ENCODE peak calls at places on chromosomes 4 and X, in seven cellular contexts. S is neuronal stem cell, O is epithelial cell of prostate, J is left ventricle myocardium inferior, X is OCI-LY7, U is lung, V is mammary epithelial cell. G is an unnamed sample.

GRCh38 chrX:30733852-30734660 is 80.8 kb downstream of the GK start:
- DNase-seq in U (no peak), X (no peak), O (no peak), J (no peak), S (no peak), V (no peak), G (no peak)

GRCh38 chrX:10039821-10040793 is 72.9 kb downstream of the CLDN34 start:
- DNase-seq in V (peak; percentile 33), X (no peak), O (no peak), J (no peak), U (no peak), S (no peak), G (no peak)

GRCh38 chr4:75722417-75722816 is 2.0 kb upstream of the USO1 start:
- DNase-seq in V (no peak), X (no peak), J (no peak), O (no peak), U (no peak), S (no peak), G (no peak)

GRCh38 chr4:77076889-77077635 is 1.3 kb upstream of the CCNI start:
- DNase-seq in S (no peak), O (no peak), V (no peak), J (no peak), X (peak; percentile 16), U (no peak), G (no peak)

GRCh38 chr4:115222061-115222460 is 108.6 kb upstream of the NDST4 start:
- DNase-seq in O (no peak), V (no peak), S (no peak), J (no peak), X (no peak), U (no peak), G (no peak)

GRCh38 chr4:178296669-178297068 is 854.4 kb upstream of the AGA start:
- DNase-seq in V (no peak), S (no peak), X (no peak), U (no peak), O (no peak), J (no peak), G (no peak)

GRCh38 chrX:153929576-153929975 is 3.5 kb upstream of the ARHGAP4 start:
- DNase-seq in S (no peak), J (no peak), V (no peak), X (no peak), U (no peak), O (no peak), G (no peak)

GRCh38 chrX:135453381-135453780 is 31.6 kb downstream of the SMIM10L2A start:
- DNase-seq in J (no peak), V (no peak), O (no peak), U (no peak), S (no peak), X (no peak), G (no peak)

GRCh38 chrX:71533850-71534515 is 1.1 kb downstream of the OGT start:
- DNase-seq in S (peak; percentile 47), O (no peak), U (peak; percentile 34), J (peak; percentile 30), X (peak; percentile 70), V (peak; percentile 52), G (no peak)

GRCh38 chr4:66558651-66559050 is 888.4 kb upstream of the EPHA5 start:
- DNase-seq in V (no peak), U (no peak), J (no peak), O (no peak), X (no peak), S (no peak), G (no peak)

GRCh38 chr4:73759357-73759756 is 19.0 kb downstream of the CXCL8 start:
- DNase-seq in S (no peak), O (no peak), X (no peak), V (no peak), J (no peak), U (no peak), G (no peak)

GRCh38 chr4:81260443-81261102 is 45.6 kb upstream of the PRKG2 start:
- DNase-seq in J (no peak), U (no peak), X (peak; percentile 37), O (no peak), S (no peak), V (peak; percentile 1), G (no peak)

GRCh38 chr4:2937986-2938385 is 25.2 kb downstream of the NOP14 start:
- DNase-seq in J (peak; percentile 1), V (no peak), O (no peak), U (peak; percentile 26), X (no peak), S (no peak), G (no peak)

GRCh38 chrX:118570209-118570608 is 74.6 kb downstream of the DOCK11 start:
- DNase-seq in S (no peak), J (no peak), X (no peak), U (no peak), O (no peak), V (no peak), G (no peak)

GRCh38 chrX:115591856-115592842 is 31.2 kb downstream of the PLS3 start:
- DNase-seq in S (no peak), O (no peak), V (peak; percentile 77), X (no peak), J (no peak), U (no peak), G (no peak)

GRCh38 chr4:81523672-81524436 is 52.1 kb upstream of the RASGEF1B start:
- DNase-seq in V (no peak), J (no peak), X (no peak), O (no peak), U (no peak), S (peak; percentile 73), G (no peak)

GRCh38 chrX:9533611-9534010 is 68.8 kb downstream of the TBL1X start:
- DNase-seq in O (no peak), U (no peak), J (no peak), S (no peak), V (no peak), X (no peak), G (no peak)

DNA sequence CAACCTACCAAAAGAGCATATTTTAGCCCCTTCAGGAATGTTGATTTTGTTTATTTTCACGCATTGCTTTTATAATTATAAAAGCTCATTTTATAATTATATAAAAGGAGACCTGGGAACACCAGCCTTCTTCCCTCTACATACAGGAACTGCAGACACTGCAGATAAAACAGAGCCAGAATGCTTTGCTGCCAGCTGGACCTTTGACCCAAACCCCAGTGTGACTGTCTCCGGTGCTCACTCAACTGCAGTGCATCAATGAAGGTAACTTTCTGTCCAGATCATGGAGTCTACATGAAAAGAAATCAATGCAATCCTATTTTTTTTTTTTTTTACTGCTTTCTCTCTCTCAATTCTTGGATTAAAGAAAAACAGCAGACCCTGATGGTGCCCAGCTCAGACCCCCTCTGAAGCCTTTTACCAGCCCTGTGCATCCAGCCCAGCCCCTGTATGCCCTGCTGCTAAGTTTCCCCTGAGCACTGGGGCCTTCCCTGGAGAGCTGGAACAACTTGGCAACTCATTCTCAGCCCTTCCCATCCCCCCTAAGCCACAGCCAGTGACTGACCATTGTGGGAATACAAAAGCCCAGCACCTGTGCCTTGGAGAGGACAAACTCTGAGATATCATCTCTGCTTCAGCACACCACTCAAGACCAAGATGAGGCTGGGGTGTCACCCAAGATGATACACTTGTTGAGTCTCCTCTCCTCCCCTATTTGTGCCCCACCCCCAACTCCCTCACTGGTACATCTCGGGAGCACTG is 182.1 kb downstream of the EVC2 start:
- DNase-seq in V (no peak), X (no peak), J (no peak), S (no peak), U (no peak), O (no peak), G (no peak)
- H3K27ac ChIP-seq in V (no peak overlapping the region), X (no peak overlapping the region), J (no peak overlapping the region), S (peak overlapping the region; percentile 10), U (no peak overlapping the region), O (no peak overlapping the region), G (no peak overlapping the region)

GRCh38 chrX:17736478-17736855 is 826 bp upstream of the SCML1 start:
- DNase-seq in U (no peak), O (no peak), X (no peak), J (no peak), S (no peak), V (no peak), G (no peak)
- H3K27ac ChIP-seq in U (peak overlapping the region; percentile 64), O (peak overlapping the region; percentile 52), X (no peak overlapping the region), J (peak overlapping the region; percentile 81), S (peak overlapping the region; percentile 69), V (peak overlapping the region; percentile 39), G (peak overlapping the region; percentile 77)

GRCh38 chr4:147732516-147733193 is 767 bp downstream of the ARHGAP10 start:
- DNase-seq in V (peak; percentile 51), U (peak; percentile 52), X (no peak), J (peak; percentile 44), S (peak; percentile 35), O (no peak), G (no peak)

GRCh38 chr4:147733614-147734344 is 1.9 kb downstream of the ARHGAP10 start:
- DNase-seq in V (peak; percentile 46), S (no peak), O (no peak), J (peak; percentile 29), X (no peak), U (no peak), G (no peak)

GRCh38 chr4:147727476-147728028 is 4.3 kb upstream of the ARHGAP10 start:
- DNase-seq in O (no peak), U (no peak), J (no peak), S (no peak), V (peak; percentile 74), X (no peak), G (no peak)

GRCh38 chr4:147731611-147732515 is at the start of gene ARHGAP10:
- DNase-seq in X (no peak), U (peak; percentile 68), J (peak; percentile 83), V (peak; percentile 82), O (no peak), S (peak; percentile 49), G (no peak)

GRCh38 chr4:147730333-147730732 is 1.6 kb upstream of the ARHGAP10 start:
- DNase-seq in O (no peak), J (no peak), U (no peak), S (peak; percentile 33), X (no peak), V (no peak), G (no peak)
- H3K27ac ChIP-seq in O (no peak overlapping the region), J (no peak overlapping the region), U (no peak overlapping the region), S (no peak overlapping the region), X (no peak overlapping the region), V (no peak overlapping the region), G (no peak overlapping the region)

GRCh38 chr4:139762715-139763114 is 97.1 kb downstream of the MGST2 start:
- DNase-seq in O (no peak), X (no peak), U (no peak), V (no peak), J (no peak), S (no peak), G (no peak)

GRCh38 chr4:139763668-139764067 is 98.0 kb downstream of the MGST2 start:
- DNase-seq in S (no peak), U (no peak), O (no peak), X (peak; percentile 27), J (no peak), V (no peak), G (no peak)

GRCh38 chr4:139763205-139763604 is 97.6 kb downstream of the MGST2 start:
- DNase-seq in O (no peak), U (no peak), S (no peak), J (no peak), X (no peak), V (no peak), G (no peak)

GRCh38 chr4:139764686-139765085 is 99.1 kb downstream of the MGST2 start:
- DNase-seq in U (no peak), S (no peak), V (no peak), J (no peak), O (no peak), X (no peak), G (no peak)

DNA sequence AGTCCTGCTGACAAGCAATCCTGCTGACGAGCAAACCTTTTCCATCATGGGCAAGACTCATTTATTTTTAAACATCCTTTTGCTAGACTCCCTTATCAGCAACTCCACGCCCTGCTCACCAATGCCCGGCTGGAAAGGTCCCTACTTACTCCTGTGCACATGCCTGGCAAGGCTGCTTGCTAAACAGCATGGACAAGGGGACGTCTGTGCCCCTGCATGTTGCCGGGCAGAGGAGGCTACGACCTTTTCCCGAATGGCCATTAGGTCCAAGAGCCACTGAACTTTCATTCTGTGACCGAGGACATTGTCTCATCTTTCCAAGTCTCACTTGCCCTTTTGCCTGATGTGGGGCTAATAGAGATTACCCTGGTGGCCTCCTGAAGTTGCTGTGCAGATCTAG is 98.6 kb downstream of the MGST2 start:
- DNase-seq in U (no peak), O (no peak), X (no peak), S (no peak), V (no peak), J (peak; percentile 47), G (no peak)
- H3K27ac ChIP-seq in U (peak overlapping the region; percentile 93), O (no peak overlapping the region), X (no peak overlapping the region), S (no peak overlapping the region), V (no peak overlapping the region), J (peak overlapping the region; percentile 92), G (no peak overlapping the region)

G was measured in caudate nucleus.